ENCODE peak calls at places on chromosomes 3 and 15, in seven cellular contexts. I, Z, N, E, A, O and K are unnamed samples.

GRCh38 chr3:71107926-71108325 is 475.6 kb downstream of the FOXP1 start:
- DNase-seq in N (no peak), I (peak; percentile 58), O (no peak), A (no peak), Z (no peak), E (no peak), K (no peak)

GRCh38 chr3:123060054-123060453 is 6.8 kb upstream of the PDIA5 start:
- DNase-seq in I (no peak), Z (no peak), E (no peak), N (no peak), A (no peak), O (no peak), K (no peak)

GRCh38 chr3:125436921-125437320 is 61.8 kb upstream of the ZNF148 start:
- DNase-seq in Z (no peak), E (no peak), O (no peak), I (no peak), A (no peak), N (no peak), K (no peak)

GRCh38 chr3:154795582-154795981 is 284.5 kb upstream of the MME start:
- DNase-seq in E (peak; percentile 93), Z (no peak), I (peak; percentile 97), A (no peak), O (peak; percentile 46), N (peak; percentile 21), K (no peak)

GRCh38 chr15:42549052-42549491 is 434 bp downstream of the HAUS2 start:
- DNase-seq in N (peak; percentile 62), I (peak; percentile 12), A (no peak), Z (no peak), O (peak; percentile 6), E (peak; percentile 64), K (no peak)

GRCh38 chr3:33186524-33187367 is 31.9 kb downstream of the SUSD5 start:
- DNase-seq in N (no peak), A (no peak), Z (no peak), I (peak; percentile 15), O (no peak), E (peak; percentile 18), K (no peak)

GRCh38 chr3:46490338-46491084 is 7.3 kb upstream of the RTP3 start:
- DNase-seq in Z (no peak), N (no peak), I (peak; percentile 58), O (peak; percentile 66), A (no peak), E (peak; percentile 53), K (peak; percentile 1)

GRCh38 chr3:114626751-114627150 is 332.9 kb downstream of the TIGIT start:
- DNase-seq in N (no peak), A (no peak), Z (no peak), O (no peak), I (peak; percentile 34), E (no peak), K (no peak)

GRCh38 chr3:197802505-197803459 is 11.7 kb downstream of the LRCH3 start:
- DNase-seq in A (no peak), I (no peak), O (no peak), N (peak; percentile 45), Z (no peak), E (no peak), K (no peak)

GRCh38 chr3:133991637-133992036 is 38.1 kb downstream of the SLCO2A1 start:
- DNase-seq in Z (no peak), O (no peak), A (no peak), N (no peak), E (no peak), I (no peak), K (peak; percentile 10)

DNA sequence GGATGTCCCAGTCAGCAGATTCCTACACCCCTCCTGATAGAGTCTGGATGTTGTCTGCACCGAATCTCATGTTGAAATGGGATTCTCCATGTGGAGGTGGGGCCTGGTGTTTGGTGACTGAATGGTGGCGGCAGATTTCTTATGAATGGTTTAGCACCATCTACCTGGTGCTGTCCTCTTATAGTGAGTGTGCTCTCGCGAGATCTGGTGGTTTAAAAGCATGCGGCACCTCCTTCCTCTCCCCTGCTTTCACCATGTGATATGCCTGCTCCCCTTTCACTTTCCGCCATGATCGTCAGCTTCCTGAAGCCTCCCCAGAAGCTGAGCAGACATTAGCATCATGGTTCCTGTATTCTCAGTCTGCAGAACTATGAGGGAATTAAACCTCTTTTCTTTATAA is 135.2 kb upstream of the SLC6A11 start:
- DNase-seq in I (no peak), A (no peak), Z (no peak), O (no peak), N (no peak), E (no peak), K (no peak)
- H3K4ac ChIP-seq in I (no peak overlapping the region), A (no peak overlapping the region), Z (no peak overlapping the region), O (no peak overlapping the region), N (no peak overlapping the region), E (no peak overlapping the region), K (no peak overlapping the region)

GRCh38 chr3:111975131-111975530 is 3.7 kb upstream of the ABHD10 start:
- DNase-seq in A (no peak), E (no peak), N (no peak), Z (no peak), I (no peak), O (no peak), K (no peak)
- H3K4ac ChIP-seq in A (no peak overlapping the region), E (no peak overlapping the region), N (no peak overlapping the region), Z (no peak overlapping the region), I (no peak overlapping the region), O (no peak overlapping the region), K (no peak overlapping the region)

GRCh38 chr3:62090519-62090918 is 282.8 kb downstream of the FEZF2 start:
- DNase-seq in O (no peak), I (no peak), N (no peak), E (no peak), Z (no peak), A (no peak), K (no peak)

GRCh38 chr3:62088472-62089104 is 284.8 kb downstream of the FEZF2 start:
- DNase-seq in I (no peak), E (no peak), A (no peak), Z (no peak), O (no peak), N (no peak), K (no peak)

GRCh38 chr3:62090066-62090465 is 283.3 kb downstream of the FEZF2 start:
- DNase-seq in E (no peak), Z (no peak), I (no peak), N (no peak), O (no peak), A (no peak), K (no peak)

GRCh38 chr3:62084558-62084957 is 288.8 kb downstream of the FEZF2 start:
- DNase-seq in I (peak; percentile 7), N (peak; percentile 52), A (no peak), E (no peak), O (no peak), Z (no peak), K (no peak)
- H3K4ac ChIP-seq in I (no peak overlapping the region), N (no peak overlapping the region), A (no peak overlapping the region), E (no peak overlapping the region), O (no peak overlapping the region), Z (no peak overlapping the region), K (no peak overlapping the region)

GRCh38 chr15:28107111-28107893 is 8.2 kb upstream of the OCA2 start:
- DNase-seq in E (peak; percentile 37), A (no peak), Z (no peak), I (no peak), O (no peak), N (peak; percentile 44), K (peak; percentile 43)
- H3K4ac ChIP-seq in E (no peak overlapping the region), A (no peak overlapping the region), Z (no peak overlapping the region), I (no peak overlapping the region), O (no peak overlapping the region), N (no peak overlapping the region), K (no peak overlapping the region)

GRCh38 chr3:24846286-24846860 is 351.7 kb upstream of the THRB start:
- DNase-seq in O (no peak), E (no peak), A (no peak), N (no peak), Z (no peak), I (no peak), K (no peak)
- H3K4ac ChIP-seq in O (no peak overlapping the region), E (no peak overlapping the region), A (no peak overlapping the region), N (no peak overlapping the region), Z (no peak overlapping the region), I (no peak overlapping the region), K (no peak overlapping the region)

GRCh38 chr3:10758304-10759037 is 57.6 kb upstream of the SLC6A11 start:
- DNase-seq in N (peak; percentile 75), A (no peak), I (peak; percentile 66), Z (peak; percentile 62), E (peak; percentile 53), O (peak; percentile 43), K (peak; percentile 81)
- H3K4ac ChIP-seq in N (no peak overlapping the region), A (no peak overlapping the region), I (no peak overlapping the region), Z (no peak overlapping the region), E (no peak overlapping the region), O (no peak overlapping the region), K (no peak overlapping the region)

DNA sequence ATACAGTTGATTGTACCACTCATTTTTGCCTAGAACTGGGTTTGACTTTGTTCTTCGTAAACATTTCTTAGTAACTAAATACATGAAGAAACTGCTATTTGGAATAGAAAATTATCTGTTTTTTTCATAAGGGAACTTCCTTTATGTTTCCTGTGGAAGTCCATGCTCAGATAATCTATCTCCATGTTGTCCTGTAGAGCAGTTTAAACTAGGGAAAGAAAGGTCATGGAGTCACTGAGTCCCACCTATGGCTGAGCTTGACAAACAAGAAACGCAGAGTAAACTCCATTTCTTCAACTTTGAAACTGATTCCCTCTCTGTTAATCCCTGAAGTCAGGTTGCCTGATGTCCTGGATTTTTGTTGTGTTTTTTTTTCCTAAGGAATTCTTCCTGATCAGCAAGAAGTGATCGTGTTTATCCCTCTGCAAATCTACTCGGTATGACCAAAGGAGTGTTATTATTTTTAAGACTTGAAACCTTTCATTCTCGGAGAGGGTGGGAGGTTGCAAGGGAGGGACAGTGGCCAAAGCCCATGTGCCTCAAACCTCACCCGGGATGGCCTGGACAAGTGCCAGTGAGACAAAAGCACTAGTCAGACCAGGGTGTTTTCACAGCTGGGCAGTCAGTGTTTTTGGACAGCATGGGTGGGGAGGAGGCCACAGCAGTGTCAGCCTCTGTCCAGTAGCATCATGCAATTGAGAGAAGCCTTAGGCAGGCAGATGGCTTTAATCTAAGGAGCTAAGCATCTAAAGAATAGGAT is 129.8 kb upstream of the PHLDB2 start:
- DNase-seq in I (peak; percentile 87), Z (no peak), N (no peak), E (no peak), O (no peak), A (no peak), K (no peak)
- H3K4ac ChIP-seq in I (no peak overlapping the region), Z (no peak overlapping the region), N (no peak overlapping the region), E (no peak overlapping the region), O (no peak overlapping the region), A (no peak overlapping the region), K (no peak overlapping the region)

GRCh38 chr3:43650345-43650744 is 28.5 kb upstream of the ANO10 start:
- DNase-seq in E (no peak), N (no peak), O (no peak), I (no peak), A (no peak), Z (no peak), K (no peak)

GRCh38 chr3:43648957-43649356 is 27.1 kb upstream of the ANO10 start:
- DNase-seq in I (no peak), A (no peak), E (no peak), O (no peak), N (no peak), Z (no peak), K (no peak)

GRCh38 chr3:43649365-43649968 is 27.7 kb upstream of the ANO10 start:
- DNase-seq in E (no peak), I (no peak), O (no peak), A (no peak), Z (peak; percentile 6), N (peak; percentile 7), K (peak; percentile 59)

GRCh38 chr3:43644443-43644842 is 22.6 kb upstream of the ANO10 start:
- DNase-seq in A (no peak), Z (no peak), N (peak; percentile 31), O (no peak), E (no peak), I (no peak), K (no peak)

GRCh38 chr3:43647331-43648166 is 25.7 kb upstream of the ANO10 start:
- DNase-seq in O (no peak), N (peak; percentile 7), A (no peak), E (no peak), I (no peak), Z (no peak), K (no peak)
- H3K4ac ChIP-seq in O (no peak overlapping the region), N (no peak overlapping the region), A (no peak overlapping the region), E (no peak overlapping the region), I (no peak overlapping the region), Z (no peak overlapping the region), K (no peak overlapping the region)